ENCODE peak calls at places on chromosomes 2 and 18, in nine cellular contexts. J is A549, R is adrenal gland, H is uterus, M is tibial nerve, Y is HCT116, V is prostate gland, B is lower leg skin, I is sigmoid colon. U is an unnamed sample.

GRCh38 chr2:168075446-168075845 is 171.9 kb downstream of the STK39 start:
- DNase-seq in R (no peak), I (no peak), V (no peak), B (no peak), J (no peak), M (no peak), Y (no peak), H (no peak), U (no peak)

GRCh38 chr2:18209934-18210639 is 331.6 kb downstream of the KCNS3 start:
- DNase-seq in M (no peak), J (peak), B (no peak), I (no peak), Y (no peak), V (no peak), H (no peak), R (no peak), U (no peak)

GRCh38 chr2:8500124-8501054 is 181.5 kb upstream of the ID2 start:
- DNase-seq in R (peak), Y (no peak), J (peak), V (peak), B (no peak), I (peak), M (no peak), H (no peak), U (no peak)

GRCh38 chr18:62325806-62326645 is 916 bp downstream of the TNFRSF11A start:
- DNase-seq in V (peak), H (no peak), I (no peak), M (no peak), J (no peak), R (no peak), Y (no peak), B (no peak), U (peak)

GRCh38 chr2:30645745-30646119 is 161.5 kb downstream of the CAPN13 start:
- DNase-seq in M (no peak), V (no peak), R (no peak), H (no peak), Y (no peak), J (no peak), I (no peak), B (no peak), U (no peak)

GRCh38 chr18:27377251-27377650 is 192.1 kb upstream of the CHST9 start:
- DNase-seq in I (no peak), V (no peak), R (no peak), H (no peak), J (no peak), B (no peak), M (no peak), Y (no peak), U (no peak)

GRCh38 chr18:26462304-26462703 is 86.0 kb downstream of the KCTD1 start:
- DNase-seq in Y (no peak), V (no peak), J (no peak), B (no peak), R (no peak), M (no peak), H (no peak), I (no peak), U (no peak)

GRCh38 chr2:173033080-173033479 is 42.6 kb upstream of the MAP3K20 start:
- DNase-seq in I (no peak), J (no peak), H (no peak), Y (no peak), R (no peak), M (no peak), B (no peak), V (no peak), U (no peak)

GRCh38 chr18:59249186-59249774 is 24.0 kb downstream of the RAX start:
- DNase-seq in J (peak), Y (peak), R (peak), V (peak), M (no peak), I (no peak), H (peak), B (peak), U (peak)

GRCh38 chr2:65779021-65779420 is 346.6 kb upstream of the SPRED2 start:
- DNase-seq in I (no peak), Y (no peak), H (no peak), V (no peak), M (no peak), R (no peak), J (no peak), B (no peak), U (no peak)

GRCh38 chr2:202185816-202186221 is 52.6 kb downstream of the SUMO1 start:
- DNase-seq in Y (no peak), H (no peak), I (no peak), R (no peak), M (no peak), B (no peak), J (no peak), V (no peak), U (no peak)

GRCh38 chr18:11674119-11674518 is 14.9 kb upstream of the GNAL start:
- DNase-seq in B (no peak), R (no peak), H (no peak), I (no peak), M (no peak), V (no peak), J (no peak), Y (no peak), U (no peak)

GRCh38 chr2:177553176-177553909 is 160.8 kb downstream of the AGPS start:
- DNase-seq in R (no peak), V (no peak), M (no peak), H (no peak), Y (no peak), I (no peak), J (no peak), B (no peak), U (peak)

GRCh38 chr2:175363719-175364118 is 182.2 kb upstream of the ATP5MC3 start:
- DNase-seq in V (no peak), R (no peak), J (no peak), B (no peak), I (no peak), M (no peak), H (no peak), Y (no peak), U (no peak)

GRCh38 chr2:127216593-127216992 is 3.5 kb downstream of the CYP27C1 start:
- DNase-seq in V (no peak), H (no peak), I (no peak), M (no peak), R (no peak), B (no peak), Y (no peak), J (no peak), U (no peak)

GRCh38 chr2:127216105-127216504 is 4.0 kb downstream of the CYP27C1 start:
- DNase-seq in V (no peak), R (no peak), M (no peak), H (no peak), I (no peak), B (no peak), J (no peak), Y (no peak), U (no peak)

GRCh38 chr2:127218843-127219715 is 1.0 kb downstream of the CYP27C1 start:
- DNase-seq in I (no peak), J (peak), H (no peak), B (no peak), V (no peak), R (no peak), M (no peak), Y (no peak), U (no peak)

GRCh38 chr2:127219716-127220090 is 396 bp downstream of the CYP27C1 start:
- DNase-seq in I (peak), M (no peak), Y (no peak), R (no peak), H (no peak), J (no peak), B (no peak), V (no peak), U (no peak)

GRCh38 chr2:127217470-127218325 is 2.4 kb downstream of the CYP27C1 start:
- DNase-seq in V (no peak), R (no peak), Y (peak), M (no peak), I (no peak), H (no peak), J (peak), B (peak), U (no peak)
- TF ChIP-seq POLR2A in V (peak), R (no peak), Y (no peak), M (no peak), I (no peak), H (no peak), J (no peak), B (no peak), U (no peak)

GRCh38 chr2:111140815-111141214 is 20.1 kb downstream of the BCL2L11 start:
- DNase-seq in H (no peak), J (no peak), I (no peak), Y (no peak), R (no peak), V (no peak), M (no peak), B (no peak), U (no peak)
- TF ChIP-seq POLR2A in H (no peak), J (no peak), I (no peak), Y (no peak), R (no peak), V (no peak), M (no peak), B (no peak), U (no peak)

DNA sequence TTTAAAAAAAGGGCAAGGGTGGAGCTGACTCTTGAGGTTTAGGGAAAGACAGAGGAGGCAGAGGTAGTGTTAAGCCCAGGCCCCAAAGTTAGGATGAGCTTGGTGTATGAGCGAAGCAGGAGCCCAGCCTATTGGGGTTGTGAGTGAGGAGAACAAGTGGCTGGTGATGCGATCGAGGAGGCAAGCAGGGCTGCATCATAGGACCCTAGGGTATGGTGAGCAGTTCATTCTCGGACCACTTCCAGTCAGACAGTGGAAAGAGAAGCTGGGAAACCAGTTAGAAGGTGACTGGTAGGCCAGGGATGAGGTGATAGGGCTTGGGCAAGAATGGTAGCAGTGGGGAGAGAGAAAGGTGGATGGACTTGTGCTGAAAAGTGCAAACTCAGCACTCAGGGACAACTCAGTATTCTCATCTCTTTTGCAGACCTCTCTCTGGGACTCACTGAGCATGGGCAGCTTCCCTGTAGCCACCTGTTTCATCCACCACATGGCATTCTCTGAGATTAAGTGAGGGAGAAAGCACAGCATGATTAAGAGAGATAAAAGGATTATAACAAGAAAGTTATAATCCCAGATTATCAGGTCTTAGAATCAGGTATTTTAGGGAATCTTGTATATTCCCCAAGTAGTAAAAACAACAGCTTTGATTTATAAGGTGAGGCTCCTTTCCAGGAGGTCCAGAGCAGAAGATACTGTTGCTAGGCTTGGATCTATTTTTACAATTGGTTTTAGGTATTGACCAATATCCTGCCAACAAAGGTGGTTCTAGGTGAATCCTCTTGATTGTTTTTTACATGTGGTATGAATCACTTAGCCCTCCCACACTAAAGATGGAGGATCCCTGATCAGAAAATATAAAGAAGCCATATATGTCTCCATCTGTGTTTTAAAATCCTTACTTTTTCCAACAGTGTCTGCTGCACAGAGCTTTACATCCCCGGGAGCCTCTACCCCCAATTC is 38.3 kb downstream of the XRCC5 start:
- DNase-seq in I (no peak), Y (no peak), R (no peak), H (no peak), B (no peak), M (no peak), V (no peak), J (no peak), U (no peak)
- TF ChIP-seq POLR2A in I (no peak), Y (no peak), R (no peak), H (no peak), B (no peak), M (no peak), V (no peak), J (no peak), U (no peak)

DNA sequence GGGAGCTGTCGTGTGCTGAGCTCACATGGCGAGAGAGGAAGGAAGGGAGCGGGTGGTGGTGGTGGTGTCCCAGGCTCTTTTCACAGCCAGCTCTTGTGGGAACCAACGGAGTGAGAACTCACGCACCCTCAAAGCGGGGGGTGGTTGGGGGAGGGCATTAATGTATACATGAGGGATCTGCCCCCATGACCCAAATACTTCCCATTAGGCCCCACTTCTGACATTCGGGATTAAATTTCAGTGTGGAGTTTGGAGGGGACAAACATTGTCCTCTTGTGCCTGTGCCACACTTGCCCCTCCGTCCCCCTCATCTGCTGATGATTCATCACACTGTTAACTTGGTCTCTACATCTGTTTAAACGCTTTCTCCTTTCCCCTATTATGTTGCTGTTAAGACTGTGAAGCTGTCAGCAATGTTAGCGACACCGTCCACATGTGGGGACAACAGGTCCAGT is 22.5 kb downstream of the INPP4A start:
- DNase-seq in H (no peak), I (peak), Y (no peak), V (no peak), J (no peak), M (no peak), R (no peak), B (no peak), U (no peak)
- TF ChIP-seq POLR2A in H (no peak), I (no peak), Y (no peak), V (no peak), J (no peak), M (no peak), R (no peak), B (no peak), U (no peak)

GRCh38 chr2:169573160-169573973 is at the start of gene FASTKD1:
- DNase-seq in R (peak), J (peak), B (peak), V (peak), I (peak), Y (peak), H (peak), M (peak), U (peak)
- TF ChIP-seq POLR2A in R (peak), J (peak), B (no peak), V (no peak), I (no peak), Y (peak), H (no peak), M (peak), U (peak)

GRCh38 chr2:241701405-241702154 is at the start of gene ING5:
- DNase-seq in H (peak), V (peak), I (peak), M (peak), J (peak), Y (peak), R (peak), B (peak), U (peak)

GRCh38 chr2:241702155-241702404 is 241 bp downstream of the ING5 start:
- DNase-seq in M (no peak), V (no peak), J (peak), H (no peak), I (no peak), Y (no peak), B (no peak), R (no peak), U (no peak)

GRCh38 chr2:241701155-241701404 is 759 bp upstream of the ING5 start:
- DNase-seq in V (no peak), B (peak), Y (no peak), R (no peak), M (no peak), H (no peak), J (no peak), I (no peak), U (no peak)

GRCh38 chr2:241703128-241703604 is 1.3 kb downstream of the ING5 start:
- DNase-seq in V (no peak), I (no peak), J (peak), R (no peak), H (no peak), M (no peak), B (no peak), Y (no peak), U (no peak)

DNA sequence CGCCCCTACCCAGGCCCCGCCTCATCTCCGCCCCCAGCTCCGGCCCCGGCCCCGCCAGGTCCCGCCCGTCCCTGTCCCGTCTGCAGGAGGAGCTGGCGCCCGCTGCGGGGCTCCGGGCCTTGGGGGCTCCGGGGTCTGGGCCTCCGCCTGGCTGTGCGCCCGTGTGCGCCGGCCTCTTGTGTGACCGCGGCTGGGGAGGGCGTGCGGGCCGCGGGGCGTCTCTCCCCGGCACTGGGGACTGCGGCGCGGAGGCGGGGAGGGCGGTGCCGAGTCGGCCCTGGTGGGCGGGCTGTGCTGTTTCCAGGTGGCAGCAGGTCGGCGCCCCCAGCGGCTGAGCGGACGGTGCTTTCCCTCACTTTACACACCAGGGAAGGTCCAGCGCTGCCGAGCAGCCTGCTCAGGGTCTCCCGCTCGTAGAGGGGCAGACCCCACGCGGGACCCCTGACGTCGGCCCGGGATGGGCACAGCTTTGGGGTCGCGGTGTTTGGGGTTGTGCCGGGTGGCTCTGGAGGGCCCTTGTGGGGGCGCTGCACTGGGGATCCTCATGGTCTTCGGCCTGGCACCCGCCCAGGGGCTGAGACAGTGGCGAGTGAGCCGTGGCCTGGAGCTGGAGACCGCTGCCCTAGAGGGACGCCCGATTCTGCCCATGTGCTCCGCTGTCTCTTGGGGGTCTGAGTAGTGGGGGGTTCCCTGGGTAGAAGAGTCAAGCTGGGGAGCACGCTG is 727 bp downstream of the ING5 start:
- DNase-seq in V (peak), J (peak), I (peak), Y (peak), B (peak), R (peak), M (peak), H (peak), U (peak)
- TF ChIP-seq POLR2A in V (no peak), J (no peak), I (no peak), Y (no peak), B (no peak), R (no peak), M (no peak), H (no peak), U (no peak)

GRCh38 chr2:129178356-129178755 is 801.1 kb upstream of the RAB6C start:
- DNase-seq in R (peak), V (no peak), Y (no peak), B (no peak), H (no peak), I (no peak), M (no peak), J (no peak), U (no peak)
- TF ChIP-seq POLR2A in R (no peak), V (no peak), Y (no peak), B (no peak), H (no peak), I (no peak), M (no peak), J (no peak), U (no peak)

GRCh38 chr2:214808481-214808931 is 977 bp downstream of the BARD1 start:
- DNase-seq in R (no peak), M (no peak), B (no peak), J (no peak), Y (no peak), I (no peak), V (no peak), H (no peak), U (peak)

GRCh38 chr2:214810670-214811069 is 1.2 kb upstream of the BARD1 start:
- DNase-seq in V (peak), H (peak), M (no peak), Y (no peak), R (no peak), B (no peak), I (no peak), J (no peak), U (peak)

GRCh38 chr2:214809751-214810564 is 475 bp upstream of the BARD1 start:
- DNase-seq in B (peak), I (peak), R (peak), M (peak), Y (peak), J (peak), H (peak), V (peak), U (peak)

GRCh38 chr2:214808961-214809750 is at the start of gene BARD1:
- DNase-seq in B (peak), J (peak), Y (peak), R (peak), M (peak), I (peak), H (peak), V (peak), U (peak)
- TF ChIP-seq POLR2A in B (no peak), J (peak), Y (no peak), R (peak), M (peak), I (peak), H (peak), V (peak), U (no peak)